ENCODE peak calls at places on chromosomes 1 and 21, in five cellular contexts. One of them, this sample, is unnamed.

GRCh38 chr1:109788695-109789521 is 25.2 kb upstream of the EPS8L3 start:
- DNase-seq in Karpas-422: no peak
- DNase-seq in activated T-helper 1 cell treated with anti-CD3 and anti-CD28 coated beads, Interleukin-2, amount 50 U/mL, for 16 hours: no peak
- DNase-seq in germinal center: no peak
- DNase-seq in heart right ventricle: no peak
- DNase-seq in this sample: peak

GRCh38 chr1:154556422-154556821 is 2.0 kb downstream of the UBE2Q1 start:
- DNase-seq in activated T-helper 1 cell treated with anti-CD3 and anti-CD28 coated beads, Interleukin-2, amount 50 U/mL, for 16 hours: no peak
- DNase-seq in heart right ventricle: peak
- DNase-seq in germinal center: no peak
- DNase-seq in Karpas-422: no peak
- DNase-seq in this sample: no peak

GRCh38 chr1:19640363-19641316 is 3.5 kb upstream of the NBL1 start:
- DNase-seq in activated T-helper 1 cell treated with anti-CD3 and anti-CD28 coated beads, Interleukin-2, amount 50 U/mL, for 16 hours: no peak
- DNase-seq in germinal center: no peak
- DNase-seq in Karpas-422: no peak
- DNase-seq in heart right ventricle: no peak
- DNase-seq in this sample: peak

GRCh38 chr1:11272842-11273594 is at the start of gene UBIAD1:
- DNase-seq in activated T-helper 1 cell treated with anti-CD3 and anti-CD28 coated beads, Interleukin-2, amount 50 U/mL, for 16 hours: peak
- DNase-seq in Karpas-422: peak
- DNase-seq in heart right ventricle: peak
- DNase-seq in germinal center: peak
- DNase-seq in this sample: peak

GRCh38 chr1:202584707-202585590 is 125.3 kb downstream of the SYT2 start:
- DNase-seq in activated T-helper 1 cell treated with anti-CD3 and anti-CD28 coated beads, Interleukin-2, amount 50 U/mL, for 16 hours: no peak
- DNase-seq in Karpas-422: no peak
- DNase-seq in heart right ventricle: no peak
- DNase-seq in germinal center: no peak
- DNase-seq in this sample: no peak

GRCh38 chr21:30446969-30447368 is 6.9 kb downstream of the KRTAP15-1 start:
- DNase-seq in activated T-helper 1 cell treated with anti-CD3 and anti-CD28 coated beads, Interleukin-2, amount 50 U/mL, for 16 hours: no peak
- DNase-seq in Karpas-422: no peak
- DNase-seq in heart right ventricle: no peak
- DNase-seq in germinal center: no peak
- DNase-seq in this sample: no peak

GRCh38 chr1:155082301-155082940 is 3.8 kb downstream of the EFNA3 start:
- DNase-seq in germinal center: no peak
- DNase-seq in Karpas-422: peak
- DNase-seq in activated T-helper 1 cell treated with anti-CD3 and anti-CD28 coated beads, Interleukin-2, amount 50 U/mL, for 16 hours: no peak
- DNase-seq in heart right ventricle: peak
- DNase-seq in this sample: no peak

GRCh38 chr1:183025782-183026774 is 2.9 kb downstream of the LAMC1 start:
- DNase-seq in activated T-helper 1 cell treated with anti-CD3 and anti-CD28 coated beads, Interleukin-2, amount 50 U/mL, for 16 hours: no peak
- DNase-seq in heart right ventricle: no peak
- DNase-seq in germinal center: no peak
- DNase-seq in Karpas-422: no peak
- DNase-seq in this sample: no peak

GRCh38 chr1:176670853-176671252 is 207.9 kb downstream of the PAPPA2 start:
- DNase-seq in activated T-helper 1 cell treated with anti-CD3 and anti-CD28 coated beads, Interleukin-2, amount 50 U/mL, for 16 hours: no peak
- DNase-seq in heart right ventricle: no peak
- DNase-seq in germinal center: no peak
- DNase-seq in Karpas-422: peak
- DNase-seq in this sample: peak

GRCh38 chr1:25725482-25725881 is 74.5 kb upstream of the SELENON start:
- DNase-seq in Karpas-422: no peak
- DNase-seq in germinal center: no peak
- DNase-seq in heart right ventricle: no peak
- DNase-seq in activated T-helper 1 cell treated with anti-CD3 and anti-CD28 coated beads, Interleukin-2, amount 50 U/mL, for 16 hours: no peak
- DNase-seq in this sample: no peak

GRCh38 chr1:54986025-54986424 is 5.6 kb downstream of the TMEM61 start:
- DNase-seq in germinal center: no peak
- DNase-seq in heart right ventricle: no peak
- DNase-seq in activated T-helper 1 cell treated with anti-CD3 and anti-CD28 coated beads, Interleukin-2, amount 50 U/mL, for 16 hours: no peak
- DNase-seq in Karpas-422: no peak
- DNase-seq in this sample: no peak

GRCh38 chr1:8216005-8216404 is 101.9 kb upstream of the SLC45A1 start:
- DNase-seq in Karpas-422: no peak
- DNase-seq in heart right ventricle: no peak
- DNase-seq in activated T-helper 1 cell treated with anti-CD3 and anti-CD28 coated beads, Interleukin-2, amount 50 U/mL, for 16 hours: no peak
- DNase-seq in germinal center: no peak
- DNase-seq in this sample: no peak

GRCh38 chr1:3707298-3707938 is 44.8 kb upstream of the CCDC27 start:
- DNase-seq in Karpas-422: no peak
- DNase-seq in heart right ventricle: no peak
- DNase-seq in activated T-helper 1 cell treated with anti-CD3 and anti-CD28 coated beads, Interleukin-2, amount 50 U/mL, for 16 hours: no peak
- DNase-seq in germinal center: no peak
- DNase-seq in this sample: no peak

GRCh38 chr1:91603409-91603808 is 102.8 kb downstream of the CDC7 start:
- DNase-seq in activated T-helper 1 cell treated with anti-CD3 and anti-CD28 coated beads, Interleukin-2, amount 50 U/mL, for 16 hours: no peak
- DNase-seq in Karpas-422: no peak
- DNase-seq in germinal center: no peak
- DNase-seq in heart right ventricle: no peak
- DNase-seq in this sample: no peak

GRCh38 chr1:55446351-55446750 is 231.2 kb upstream of the USP24 start:
- DNase-seq in activated T-helper 1 cell treated with anti-CD3 and anti-CD28 coated beads, Interleukin-2, amount 50 U/mL, for 16 hours: no peak
- DNase-seq in Karpas-422: no peak
- DNase-seq in heart right ventricle: no peak
- DNase-seq in germinal center: no peak
- DNase-seq in this sample: no peak

GRCh38 chr1:198747127-198747526 is 108.3 kb downstream of the PTPRC start:
- DNase-seq in heart right ventricle: no peak
- DNase-seq in Karpas-422: no peak
- DNase-seq in activated T-helper 1 cell treated with anti-CD3 and anti-CD28 coated beads, Interleukin-2, amount 50 U/mL, for 16 hours: no peak
- DNase-seq in germinal center: no peak
- DNase-seq in this sample: no peak

GRCh38 chr1:24216254-24216653 is 29.2 kb upstream of the IFNLR1 start:
- DNase-seq in Karpas-422: no peak
- DNase-seq in activated T-helper 1 cell treated with anti-CD3 and anti-CD28 coated beads, Interleukin-2, amount 50 U/mL, for 16 hours: no peak
- DNase-seq in heart right ventricle: no peak
- DNase-seq in germinal center: no peak
- DNase-seq in this sample: no peak

GRCh38 chr1:47694011-47694890 is 256.4 kb downstream of the FOXD2 start:
- DNase-seq in heart right ventricle: no peak
- DNase-seq in Karpas-422: no peak
- DNase-seq in activated T-helper 1 cell treated with anti-CD3 and anti-CD28 coated beads, Interleukin-2, amount 50 U/mL, for 16 hours: no peak
- DNase-seq in germinal center: no peak
- DNase-seq in this sample: no peak

GRCh38 chr1:48582408-48582807 is 110.4 kb upstream of the SPATA6 start:
- DNase-seq in activated T-helper 1 cell treated with anti-CD3 and anti-CD28 coated beads, Interleukin-2, amount 50 U/mL, for 16 hours: no peak
- DNase-seq in heart right ventricle: no peak
- DNase-seq in Karpas-422: no peak
- DNase-seq in germinal center: no peak
- DNase-seq in this sample: no peak

GRCh38 chr1:236692722-236693121 is 6.4 kb downstream of the ACTN2 start:
- DNase-seq in Karpas-422: no peak
- DNase-seq in activated T-helper 1 cell treated with anti-CD3 and anti-CD28 coated beads, Interleukin-2, amount 50 U/mL, for 16 hours: no peak
- DNase-seq in heart right ventricle: no peak
- DNase-seq in germinal center: no peak
- DNase-seq in this sample: no peak

GRCh38 chr1:75430526-75430925 is 180.4 kb downstream of the SLC44A5 start:
- DNase-seq in Karpas-422: no peak
- DNase-seq in germinal center: no peak
- DNase-seq in heart right ventricle: no peak
- DNase-seq in activated T-helper 1 cell treated with anti-CD3 and anti-CD28 coated beads, Interleukin-2, amount 50 U/mL, for 16 hours: no peak
- DNase-seq in this sample: no peak

GRCh38 chr1:93448292-93448982 is 519 bp downstream of the FNBP1L start:
- DNase-seq in germinal center: peak
- DNase-seq in activated T-helper 1 cell treated with anti-CD3 and anti-CD28 coated beads, Interleukin-2, amount 50 U/mL, for 16 hours: no peak
- DNase-seq in Karpas-422: no peak
- DNase-seq in heart right ventricle: peak
- DNase-seq in this sample: peak

GRCh38 chr1:223500560-223501425 is 107.6 kb downstream of the CCDC185 start:
- DNase-seq in germinal center: no peak
- DNase-seq in heart right ventricle: no peak
- DNase-seq in Karpas-422: no peak
- DNase-seq in activated T-helper 1 cell treated with anti-CD3 and anti-CD28 coated beads, Interleukin-2, amount 50 U/mL, for 16 hours: no peak
- DNase-seq in this sample: no peak

GRCh38 chr1:10380594-10381275 is 18.1 kb upstream of the PGD start:
- DNase-seq in germinal center: no peak
- DNase-seq in Karpas-422: no peak
- DNase-seq in activated T-helper 1 cell treated with anti-CD3 and anti-CD28 coated beads, Interleukin-2, amount 50 U/mL, for 16 hours: no peak
- DNase-seq in heart right ventricle: no peak
- DNase-seq in this sample: no peak

GRCh38 chr1:225961659-225962439 is 20.8 kb upstream of the LEFTY2 start:
- DNase-seq in Karpas-422: no peak
- DNase-seq in activated T-helper 1 cell treated with anti-CD3 and anti-CD28 coated beads, Interleukin-2, amount 50 U/mL, for 16 hours: no peak
- DNase-seq in germinal center: no peak
- DNase-seq in heart right ventricle: no peak
- DNase-seq in this sample: no peak

GRCh38 chr1:234825498-234826176 is 215.7 kb upstream of the IRF2BP2 start:
- DNase-seq in Karpas-422: no peak
- DNase-seq in heart right ventricle: no peak
- DNase-seq in activated T-helper 1 cell treated with anti-CD3 and anti-CD28 coated beads, Interleukin-2, amount 50 U/mL, for 16 hours: no peak
- DNase-seq in germinal center: no peak
- DNase-seq in this sample: no peak

GRCh38 chr21:33751120-33751519 is 108.8 kb downstream of the ITSN1 start:
- DNase-seq in germinal center: no peak
- DNase-seq in activated T-helper 1 cell treated with anti-CD3 and anti-CD28 coated beads, Interleukin-2, amount 50 U/mL, for 16 hours: no peak
- DNase-seq in Karpas-422: no peak
- DNase-seq in heart right ventricle: no peak
- DNase-seq in this sample: no peak

GRCh38 chr1:226696552-226696951 is 42.5 kb downstream of the ITPKB start:
- DNase-seq in heart right ventricle: no peak
- DNase-seq in Karpas-422: no peak
- DNase-seq in activated T-helper 1 cell treated with anti-CD3 and anti-CD28 coated beads, Interleukin-2, amount 50 U/mL, for 16 hours: no peak
- DNase-seq in germinal center: no peak
- DNase-seq in this sample: no peak

GRCh38 chr1:167935252-167936067 is 1.0 kb upstream of the DCAF6 start:
- DNase-seq in germinal center: peak
- DNase-seq in Karpas-422: peak
- DNase-seq in heart right ventricle: no peak
- DNase-seq in activated T-helper 1 cell treated with anti-CD3 and anti-CD28 coated beads, Interleukin-2, amount 50 U/mL, for 16 hours: no peak
- DNase-seq in this sample: peak

GRCh38 chr1:110927484-110928075 is 36.1 kb downstream of the LRIF1 start:
- DNase-seq in activated T-helper 1 cell treated with anti-CD3 and anti-CD28 coated beads, Interleukin-2, amount 50 U/mL, for 16 hours: no peak
- DNase-seq in heart right ventricle: no peak
- DNase-seq in Karpas-422: no peak
- DNase-seq in germinal center: no peak
- DNase-seq in this sample: no peak

GRCh38 chr1:51829058-51829457 is 49.5 kb downstream of the NRDC start:
- DNase-seq in heart right ventricle: no peak
- DNase-seq in activated T-helper 1 cell treated with anti-CD3 and anti-CD28 coated beads, Interleukin-2, amount 50 U/mL, for 16 hours: no peak
- DNase-seq in Karpas-422: no peak
- DNase-seq in germinal center: no peak
- DNase-seq in this sample: no peak

GRCh38 chr1:178282949-178283367 is 189.1 kb downstream of the RASAL2 start:
- DNase-seq in activated T-helper 1 cell treated with anti-CD3 and anti-CD28 coated beads, Interleukin-2, amount 50 U/mL, for 16 hours: no peak
- DNase-seq in Karpas-422: no peak
- DNase-seq in germinal center: no peak
- DNase-seq in heart right ventricle: no peak
- DNase-seq in this sample: no peak

GRCh38 chr1:43349594-43350306 is 9.0 kb upstream of the CDC20 start:
- DNase-seq in germinal center: no peak
- DNase-seq in Karpas-422: no peak
- DNase-seq in heart right ventricle: peak
- DNase-seq in activated T-helper 1 cell treated with anti-CD3 and anti-CD28 coated beads, Interleukin-2, amount 50 U/mL, for 16 hours: no peak
- DNase-seq in this sample: no peak

GRCh38 chr1:23581219-23581618 is 21.9 kb upstream of the ID3 start:
- DNase-seq in activated T-helper 1 cell treated with anti-CD3 and anti-CD28 coated beads, Interleukin-2, amount 50 U/mL, for 16 hours: no peak
- DNase-seq in Karpas-422: no peak
- DNase-seq in germinal center: no peak
- DNase-seq in heart right ventricle: peak
- DNase-seq in this sample: no peak

This sample was measured in RPMI8226.